ENCODE peak calls at places on chromosomes 1 and 21, in five cellular contexts. One of them, this sample, is unnamed.

GRCh38 chr1:225825078-225825477 is 15.2 kb downstream of the EPHX1 start:
- DNase-seq in IMR-90: no peak
- DNase-seq in H9: no peak
- DNase-seq in H1: no peak
- DNase-seq in neuronal stem cell: no peak
- DNase-seq in this sample: no peak

GRCh38 chr1:27130798-27131197 is 24.1 kb downstream of the SLC9A1 start:
- DNase-seq in IMR-90: no peak
- DNase-seq in neuronal stem cell: no peak
- DNase-seq in H1: no peak
- DNase-seq in H9: no peak
- DNase-seq in this sample: no peak

GRCh38 chr21:33266050-33266783 is at the start of gene IL10RB:
- DNase-seq in IMR-90: peak
- DNase-seq in H1: peak
- DNase-seq in neuronal stem cell: peak
- DNase-seq in H9: peak
- DNase-seq in this sample: peak

GRCh38 chr21:41974752-41975053 is 20.9 kb upstream of the C2CD2 start:
- DNase-seq in IMR-90: no peak
- DNase-seq in H9: no peak
- DNase-seq in neuronal stem cell: no peak
- DNase-seq in H1: no peak
- DNase-seq in this sample: no peak

GRCh38 chr21:20570824-20571232 is 427.4 kb upstream of the NCAM2 start:
- DNase-seq in H9: peak
- DNase-seq in neuronal stem cell: peak
- DNase-seq in H1: peak
- DNase-seq in IMR-90: no peak
- DNase-seq in this sample: peak

GRCh38 chr1:56516539-56517252 is 62.7 kb downstream of the PLPP3 start:
- DNase-seq in H9: peak
- DNase-seq in neuronal stem cell: no peak
- DNase-seq in IMR-90: peak
- DNase-seq in H1: no peak
- DNase-seq in this sample: peak

GRCh38 chr1:14929547-14930223 is 223.9 kb upstream of the TMEM51 start:
- DNase-seq in H9: no peak
- DNase-seq in H1: no peak
- DNase-seq in IMR-90: peak
- DNase-seq in neuronal stem cell: no peak
- DNase-seq in this sample: no peak

GRCh38 chr1:5981009-5981380 is 11.2 kb downstream of the NPHP4 start:
- DNase-seq in H1: no peak
- DNase-seq in neuronal stem cell: no peak
- DNase-seq in H9: no peak
- DNase-seq in IMR-90: no peak
- DNase-seq in this sample: no peak

GRCh38 chr21:41425954-41426655 is at the start of gene MX1:
- DNase-seq in H9: peak
- DNase-seq in IMR-90: peak
- DNase-seq in neuronal stem cell: no peak
- DNase-seq in H1: no peak
- DNase-seq in this sample: peak

GRCh38 chr1:81113688-81114087 is 687.0 kb upstream of the ADGRL2 start:
- DNase-seq in H9: no peak
- DNase-seq in IMR-90: peak
- DNase-seq in neuronal stem cell: no peak
- DNase-seq in H1: no peak
- DNase-seq in this sample: no peak

GRCh38 chr1:39453603-39454002 is 37.8 kb upstream of the BMP8A start:
- DNase-seq in H1: no peak
- DNase-seq in H9: no peak
- DNase-seq in IMR-90: peak
- DNase-seq in neuronal stem cell: no peak
- DNase-seq in this sample: no peak

GRCh38 chr1:32240140-32240951 is 6.7 kb upstream of the FAM167B start:
- DNase-seq in H9: peak
- DNase-seq in H1: peak
- DNase-seq in IMR-90: peak
- DNase-seq in neuronal stem cell: peak
- DNase-seq in this sample: peak

GRCh38 chr1:54099211-54099610 is 45.8 kb downstream of the TCEANC2 start:
- DNase-seq in IMR-90: no peak
- DNase-seq in H1: no peak
- DNase-seq in neuronal stem cell: no peak
- DNase-seq in H9: no peak
- DNase-seq in this sample: no peak

GRCh38 chr1:70890408-70890807 is 157.2 kb downstream of the PTGER3 start:
- DNase-seq in H9: no peak
- DNase-seq in neuronal stem cell: no peak
- DNase-seq in IMR-90: no peak
- DNase-seq in H1: no peak
- DNase-seq in this sample: no peak

GRCh38 chr1:112317140-112317539 is 78.9 kb upstream of the CTTNBP2NL start:
- DNase-seq in IMR-90: no peak
- DNase-seq in neuronal stem cell: no peak
- DNase-seq in H1: no peak
- DNase-seq in H9: no peak
- DNase-seq in this sample: no peak

GRCh38 chr1:1924378-1924777 is 5.3 kb upstream of the TMEM52 start:
- DNase-seq in H9: peak
- DNase-seq in neuronal stem cell: no peak
- DNase-seq in H1: no peak
- DNase-seq in IMR-90: no peak
- DNase-seq in this sample: no peak

GRCh38 chr21:33947451-33948095 is 32.0 kb upstream of the ATP5PO start:
- DNase-seq in H9: peak
- DNase-seq in IMR-90: peak
- DNase-seq in H1: peak
- DNase-seq in neuronal stem cell: peak
- DNase-seq in this sample: peak

GRCh38 chr21:44713846-44714245 is 2.5 kb upstream of the TSPEAR start:
- DNase-seq in H1: no peak
- DNase-seq in IMR-90: no peak
- DNase-seq in neuronal stem cell: no peak
- DNase-seq in H9: no peak
- DNase-seq in this sample: no peak

GRCh38 chr21:44317241-44317782 is 17.5 kb downstream of the PFKL start:
- DNase-seq in H1: no peak
- DNase-seq in H9: no peak
- DNase-seq in IMR-90: no peak
- DNase-seq in neuronal stem cell: no peak
- DNase-seq in this sample: no peak

GRCh38 chr1:229223498-229223897 is 47.4 kb upstream of the RAB4A start:
- DNase-seq in IMR-90: no peak
- DNase-seq in H9: no peak
- DNase-seq in neuronal stem cell: no peak
- DNase-seq in H1: no peak
- DNase-seq in this sample: no peak

GRCh38 chr1:1390675-1391074 is 8.5 kb downstream of the CCNL2 start:
- DNase-seq in neuronal stem cell: no peak
- DNase-seq in H9: no peak
- DNase-seq in IMR-90: no peak
- DNase-seq in H1: no peak
- DNase-seq in this sample: no peak

GRCh38 chr1:151596166-151596933 is 15.5 kb upstream of the SNX27 start:
- DNase-seq in IMR-90: peak
- DNase-seq in H9: no peak
- DNase-seq in H1: no peak
- DNase-seq in neuronal stem cell: no peak
- DNase-seq in this sample: no peak

GRCh38 chr1:84785231-84785630 is 95.0 kb upstream of the SSX2IP start:
- DNase-seq in H9: no peak
- DNase-seq in neuronal stem cell: no peak
- DNase-seq in IMR-90: peak
- DNase-seq in H1: no peak
- DNase-seq in this sample: no peak

GRCh38 chr21:31334648-31335121 is 9.4 kb downstream of the TIAM1 start:
- DNase-seq in IMR-90: no peak
- DNase-seq in neuronal stem cell: no peak
- DNase-seq in H1: no peak
- DNase-seq in H9: no peak
- DNase-seq in this sample: no peak

GRCh38 chr1:20164694-20165202 is 21.1 kb upstream of the UBXN10 start:
- DNase-seq in H1: no peak
- DNase-seq in neuronal stem cell: no peak
- DNase-seq in IMR-90: peak
- DNase-seq in H9: no peak
- DNase-seq in this sample: no peak

GRCh38 chr1:59952065-59952464 is 25.5 kb upstream of the CYP2J2 start:
- DNase-seq in H9: no peak
- DNase-seq in IMR-90: peak
- DNase-seq in neuronal stem cell: no peak
- DNase-seq in H1: no peak
- DNase-seq in this sample: no peak

GRCh38 chr1:218355269-218355668 is 10.1 kb downstream of the TGFB2 start:
- DNase-seq in H9: no peak
- DNase-seq in neuronal stem cell: no peak
- DNase-seq in IMR-90: no peak
- DNase-seq in H1: no peak
- DNase-seq in this sample: no peak

GRCh38 chr21:41979751-41980369 is 26.0 kb upstream of the C2CD2 start:
- DNase-seq in H9: no peak
- DNase-seq in IMR-90: no peak
- DNase-seq in H1: no peak
- DNase-seq in neuronal stem cell: no peak
- DNase-seq in this sample: no peak

GRCh38 chr1:155219592-155220031 is 11.1 kb downstream of the MTX1 start:
- DNase-seq in H9: peak
- DNase-seq in neuronal stem cell: no peak
- DNase-seq in H1: no peak
- DNase-seq in IMR-90: no peak
- DNase-seq in this sample: peak

GRCh38 chr1:27961646-27962221 is 2.0 kb downstream of the XKR8 start:
- DNase-seq in H1: no peak
- DNase-seq in neuronal stem cell: no peak
- DNase-seq in IMR-90: no peak
- DNase-seq in H9: peak
- DNase-seq in this sample: no peak

GRCh38 chr21:26469789-26470188 is 103.3 kb downstream of the CYYR1 start:
- DNase-seq in neuronal stem cell: no peak
- DNase-seq in H1: no peak
- DNase-seq in IMR-90: peak
- DNase-seq in H9: no peak
- DNase-seq in this sample: no peak

GRCh38 chr1:164783778-164784555 is 225.0 kb downstream of the PBX1 start:
- DNase-seq in neuronal stem cell: no peak
- DNase-seq in H9: no peak
- DNase-seq in H1: no peak
- DNase-seq in IMR-90: no peak
- DNase-seq in this sample: no peak

GRCh38 chr1:190193508-190193907 is 284.2 kb downstream of the BRINP3 start:
- DNase-seq in IMR-90: no peak
- DNase-seq in neuronal stem cell: no peak
- DNase-seq in H1: no peak
- DNase-seq in H9: no peak
- DNase-seq in this sample: no peak

GRCh38 chr1:52880226-52880625 is 37.7 kb downstream of the ZYG11A start:
- DNase-seq in H9: no peak
- DNase-seq in IMR-90: no peak
- DNase-seq in H1: no peak
- DNase-seq in neuronal stem cell: no peak
- DNase-seq in this sample: no peak

GRCh38 chr1:152179566-152179965 is 20.5 kb upstream of the RPTN start:
- DNase-seq in H9: no peak
- DNase-seq in neuronal stem cell: no peak
- DNase-seq in H1: no peak
- DNase-seq in IMR-90: no peak
- DNase-seq in this sample: no peak

GRCh38 chr1:30758785-30759380 is 1.3 kb upstream of the LAPTM5 start:
- DNase-seq in neuronal stem cell: no peak
- DNase-seq in H9: no peak
- DNase-seq in IMR-90: no peak
- DNase-seq in H1: no peak
- DNase-seq in this sample: peak

GRCh38 chr1:219088778-219089557 is 84.7 kb upstream of the LYPLAL1 start:
- DNase-seq in IMR-90: peak
- DNase-seq in neuronal stem cell: no peak
- DNase-seq in H1: no peak
- DNase-seq in H9: no peak
- DNase-seq in this sample: peak

GRCh38 chr1:35264861-35265260 is 3.6 kb upstream of the ZMYM4 start:
- DNase-seq in H1: no peak
- DNase-seq in H9: peak
- DNase-seq in neuronal stem cell: no peak
- DNase-seq in IMR-90: peak
- DNase-seq in this sample: peak

GRCh38 chr1:63922848-63923247 is 149.0 kb downstream of the ROR1 start:
- DNase-seq in IMR-90: no peak
- DNase-seq in H1: no peak
- DNase-seq in H9: no peak
- DNase-seq in neuronal stem cell: no peak
- DNase-seq in this sample: no peak
- H3K18ac ChIP-seq in IMR-90: no peak
- H3K18ac ChIP-seq in H1: no peak
- H3K18ac ChIP-seq in H9: no peak
- H3K18ac ChIP-seq in neuronal stem cell: no peak
- H3K18ac ChIP-seq in this sample: no peak

GRCh38 chr1:210790196-210790595 is 343.8 kb downstream of the KCNH1 start:
- DNase-seq in H9: no peak
- DNase-seq in IMR-90: no peak
- DNase-seq in neuronal stem cell: no peak
- DNase-seq in H1: no peak
- DNase-seq in this sample: no peak
- H3K18ac ChIP-seq in H9: no peak
- H3K18ac ChIP-seq in IMR-90: no peak
- H3K18ac ChIP-seq in neuronal stem cell: no peak
- H3K18ac ChIP-seq in H1: no peak
- H3K18ac ChIP-seq in this sample: no peak

GRCh38 chr1:201551877-201552731 is 13.2 kb downstream of the NAV1 start:
- DNase-seq in IMR-90: peak
- DNase-seq in H1: no peak
- DNase-seq in neuronal stem cell: no peak
- DNase-seq in H9: no peak
- DNase-seq in this sample: no peak

GRCh38 chr1:201553496-201554166 is 14.7 kb downstream of the NAV1 start:
- DNase-seq in H1: no peak
- DNase-seq in IMR-90: peak
- DNase-seq in H9: no peak
- DNase-seq in neuronal stem cell: no peak
- DNase-seq in this sample: no peak

GRCh38 chr1:201551096-201551495 is 12.2 kb downstream of the NAV1 start:
- DNase-seq in IMR-90: no peak
- DNase-seq in H1: no peak
- DNase-seq in neuronal stem cell: no peak
- DNase-seq in H9: no peak
- DNase-seq in this sample: no peak

GRCh38 chr1:201554167-201554600 is 15.3 kb downstream of the NAV1 start:
- DNase-seq in H9: no peak
- DNase-seq in H1: no peak
- DNase-seq in neuronal stem cell: no peak
- DNase-seq in IMR-90: no peak
- DNase-seq in this sample: no peak

GRCh38 chr1:201552941-201553341 is 14.0 kb downstream of the NAV1 start:
- DNase-seq in neuronal stem cell: no peak
- DNase-seq in H9: no peak
- DNase-seq in IMR-90: peak
- DNase-seq in H1: no peak
- DNase-seq in this sample: no peak
- H3K18ac ChIP-seq in neuronal stem cell: peak
- H3K18ac ChIP-seq in H9: no peak
- H3K18ac ChIP-seq in IMR-90: peak
- H3K18ac ChIP-seq in H1: no peak
- H3K18ac ChIP-seq in this sample: no peak

GRCh38 chr1:90155721-90156487 is 161.0 kb downstream of the ZNF326 start:
- DNase-seq in H9: no peak
- DNase-seq in H1: no peak
- DNase-seq in neuronal stem cell: no peak
- DNase-seq in IMR-90: no peak
- DNase-seq in this sample: no peak
- H3K18ac ChIP-seq in H9: no peak
- H3K18ac ChIP-seq in H1: no peak
- H3K18ac ChIP-seq in neuronal stem cell: no peak
- H3K18ac ChIP-seq in IMR-90: no peak
- H3K18ac ChIP-seq in this sample: no peak